ENCODE peak calls at places on chromosome 14, in five cellular contexts. F, B, Z, E and O are unnamed samples.

GRCh38 chr14:21902561-21903199 is 229.1 kb upstream of the OR4E1 start:
- DNase-seq in Z (no peak), B (no peak), E (no peak), F (no peak), O (no peak)

GRCh38 chr14:96631621-96632362 is 129.6 kb downstream of the PAPOLA start:
- DNase-seq in Z (no peak), E (no peak), B (no peak), F (no peak), O (no peak)

GRCh38 chr14:35879141-35879648 is 53.1 kb downstream of the BRMS1L start:
- DNase-seq in F (peak), B (peak), E (no peak), Z (no peak), O (no peak)

GRCh38 chr14:61319086-61319485 is 2.3 kb upstream of the PRKCH start:
- DNase-seq in Z (no peak), F (no peak), E (no peak), B (no peak), O (no peak)

GRCh38 chr14:71117839-71118743 is 210.8 kb downstream of the PCNX1 start:
- DNase-seq in Z (peak), B (peak), E (no peak), F (peak), O (no peak)

GRCh38 chr14:80055912-80056801 is 155.1 kb downstream of the DIO2 start:
- DNase-seq in F (peak), Z (no peak), E (peak), B (peak), O (no peak)

GRCh38 chr14:23086565-23086964 is 8.4 kb downstream of the ACIN1 start:
- DNase-seq in B (no peak), E (no peak), F (no peak), Z (no peak), O (no peak)

GRCh38 chr14:32940066-32940651 is 1.5 kb downstream of the NPAS3 start:
- DNase-seq in B (peak), E (peak), F (no peak), Z (no peak), O (no peak)

GRCh38 chr14:102829106-102829505 is 51.9 kb downstream of the TRAF3 start:
- DNase-seq in E (peak), F (no peak), B (peak), Z (no peak), O (no peak)